ENCODE peak calls at places on chromosomes 5 and 9, in ten cellular contexts. X is heart left ventricle, Y is HCT116, T is uterus, C is A549, E is tibial nerve, G is ovary, A is breast epithelium, Q is body of pancreas, F is endothelial cell of umbilical vein. U is an unnamed sample.

GRCh38 chr5:44774279-44774880 is 34.4 kb upstream of the MRPS30 start:
- DNase-seq in E (no peak), F (peak; percentile 48), X (no peak), Q (peak; percentile 11), C (peak; percentile 49), Y (peak; percentile 38), G (no peak), T (no peak), A (no peak), U (no peak)

GRCh38 chr5:176178789-176179188 is 59.4 kb upstream of the SIMC1 start:
- DNase-seq in Q (no peak), T (no peak), X (no peak), C (peak; percentile 14), G (no peak), F (no peak), Y (no peak), A (no peak), E (no peak), U (no peak)

GRCh38 chr9:1009101-1009707 is 32.7 kb downstream of the DMRT3 start:
- DNase-seq in A (peak; percentile 69), Q (peak; percentile 86), Y (peak; percentile 51), E (peak; percentile 86), X (peak; percentile 74), C (peak; percentile 76), F (peak; percentile 69), T (peak; percentile 66), G (peak; percentile 66), U (peak; percentile 61)

GRCh38 chr9:21160178-21160577 is 6.3 kb downstream of the IFNA21 start:
- DNase-seq in Y (no peak), F (peak; percentile 18), Q (no peak), X (no peak), G (no peak), A (no peak), C (no peak), T (no peak), E (no peak), U (no peak)

GRCh38 chr5:58040044-58040443 is 419.8 kb downstream of the PLK2 start:
- DNase-seq in C (no peak), X (no peak), G (no peak), A (no peak), F (peak; percentile 0), Q (no peak), T (no peak), Y (no peak), E (no peak), U (no peak)

GRCh38 chr5:138444774-138445546 is 6.1 kb downstream of the REEP2 start:
- DNase-seq in Q (no peak), X (no peak), Y (no peak), F (no peak), E (no peak), T (no peak), C (no peak), G (no peak), A (no peak), U (no peak)

GRCh38 chr9:91101598-91102168 is 260.0 kb downstream of the AUH start:
- DNase-seq in E (no peak), Q (no peak), T (no peak), F (no peak), Y (no peak), G (no peak), C (no peak), A (peak; percentile 24), X (no peak), U (no peak)

GRCh38 chr5:56686337-56687198 is 128.8 kb upstream of the MAP3K1 start:
- DNase-seq in C (no peak), A (no peak), G (no peak), T (no peak), E (no peak), Q (no peak), F (no peak), X (no peak), Y (no peak), U (no peak)

GRCh38 chr5:17343675-17344074 is 126.2 kb downstream of the BASP1 start:
- DNase-seq in C (peak; percentile 92), A (no peak), T (no peak), G (no peak), Q (no peak), F (peak; percentile 91), Y (peak; percentile 2), X (no peak), E (no peak), U (peak; percentile 60)

GRCh38 chr5:151706906-151707305 is 20.2 kb upstream of the SPARC start:
- DNase-seq in Y (no peak), C (peak; percentile 36), Q (no peak), E (no peak), F (no peak), T (no peak), X (no peak), G (no peak), A (no peak), U (no peak)

GRCh38 chr9:84621811-84622210 is 47.7 kb upstream of the NTRK2 start:
- DNase-seq in Y (no peak), Q (no peak), G (no peak), T (no peak), X (no peak), F (no peak), A (no peak), E (no peak), C (no peak), U (no peak)

GRCh38 chr9:93568169-93568568 is 8.2 kb upstream of the PHF2 start:
- DNase-seq in Y (no peak), X (no peak), Q (no peak), G (no peak), C (no peak), T (no peak), F (no peak), A (no peak), E (no peak), U (no peak)

DNA sequence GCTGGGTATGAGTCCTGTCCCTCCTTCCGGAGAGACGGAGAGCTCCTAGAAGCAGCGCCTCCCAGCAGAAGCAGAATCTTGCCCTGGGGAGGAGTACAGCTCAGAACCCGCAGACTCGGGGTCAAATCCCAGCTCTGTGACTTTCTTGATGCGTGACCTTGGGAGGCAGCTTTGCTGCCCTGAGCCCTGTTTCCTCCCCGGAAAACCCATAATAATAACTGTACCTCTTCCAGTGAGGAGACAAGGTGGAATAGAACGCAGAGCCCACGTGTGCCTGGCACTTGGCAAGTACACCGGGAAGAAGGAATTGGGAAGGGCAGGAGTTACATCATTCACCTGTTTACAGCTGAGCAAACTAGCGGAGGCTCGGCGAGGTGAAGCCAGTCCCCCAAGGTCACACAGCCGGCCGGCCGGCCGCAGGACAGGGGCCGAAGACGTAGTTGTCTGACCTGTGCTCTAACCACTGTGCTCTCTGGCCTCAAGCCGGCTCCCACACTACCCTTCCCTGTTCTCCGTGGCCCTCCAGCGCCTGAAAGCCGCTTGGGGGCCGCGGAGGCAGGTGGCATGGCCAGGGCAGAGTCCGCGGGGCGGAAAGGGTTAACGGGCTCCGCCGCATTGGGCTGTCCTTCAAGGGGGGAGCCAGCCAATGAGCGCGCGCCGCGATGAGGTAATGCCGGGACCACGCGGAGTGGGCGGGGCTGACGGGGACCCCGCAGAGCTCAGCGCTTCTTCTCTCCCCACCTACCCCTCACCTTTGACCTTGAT is 125.3 kb downstream of the C9orf50 start:
- DNase-seq in X (peak; percentile 97), T (peak; percentile 95), C (peak; percentile 97), Q (peak; percentile 96), G (peak; percentile 98), Y (peak; percentile 82), E (peak; percentile 94), A (peak; percentile 92), F (peak; percentile 85), U (peak; percentile 75)
- TF ChIP-seq POLR2A in X (peak; percentile 51), T (peak; percentile 39), C (no peak), Q (no peak), G (no peak), Y (no peak), E (peak; percentile 49), A (peak; percentile 11), F (no peak), U (no peak)

DNA sequence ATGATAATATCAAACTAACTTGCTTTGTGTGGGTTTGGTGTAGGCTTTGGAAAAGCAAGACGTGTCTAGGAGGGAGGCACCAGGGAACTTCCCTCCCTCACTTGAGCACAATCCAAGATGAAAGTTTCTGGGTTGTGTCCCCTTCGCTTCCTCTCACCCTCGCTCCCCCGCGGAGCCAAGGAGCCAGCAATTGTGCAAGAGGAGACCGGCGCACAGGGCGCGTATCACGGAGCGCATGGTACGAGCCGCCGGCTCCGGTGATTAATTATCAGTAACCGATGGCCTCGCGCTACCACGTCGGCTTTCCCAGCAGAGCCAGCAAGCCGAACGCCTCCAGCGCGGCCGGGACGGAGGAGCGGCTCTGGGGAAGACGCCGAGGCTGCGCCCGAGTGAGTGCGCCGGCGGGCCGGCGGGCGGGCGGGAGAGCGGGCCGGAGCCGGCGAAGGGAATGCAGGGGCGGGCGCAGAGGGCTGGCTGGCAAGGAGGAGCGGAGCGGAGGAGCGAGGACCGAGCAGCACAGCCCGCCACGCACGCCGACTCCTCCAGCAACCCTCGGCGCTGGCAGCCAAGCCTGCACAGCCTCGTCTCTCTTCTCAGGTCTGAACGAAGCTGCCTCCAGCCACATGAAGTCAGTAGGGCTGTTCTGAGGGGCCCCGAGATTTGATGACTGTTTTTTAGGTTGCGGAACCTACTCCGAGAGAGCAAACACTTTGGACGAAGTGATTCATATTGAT is 143.6 kb downstream of the BNC2 start:
- DNase-seq in Y (no peak), T (peak; percentile 88), G (peak; percentile 83), C (peak; percentile 84), X (peak; percentile 66), Q (peak; percentile 54), F (peak; percentile 84), E (peak; percentile 79), A (peak; percentile 30), U (peak; percentile 37)
- TF ChIP-seq POLR2A in Y (no peak), T (no peak), G (peak; percentile 70), C (peak; percentile 35), X (peak; percentile 34), Q (no peak), F (peak; percentile 62), E (peak; percentile 50), A (no peak), U (no peak)

DNA sequence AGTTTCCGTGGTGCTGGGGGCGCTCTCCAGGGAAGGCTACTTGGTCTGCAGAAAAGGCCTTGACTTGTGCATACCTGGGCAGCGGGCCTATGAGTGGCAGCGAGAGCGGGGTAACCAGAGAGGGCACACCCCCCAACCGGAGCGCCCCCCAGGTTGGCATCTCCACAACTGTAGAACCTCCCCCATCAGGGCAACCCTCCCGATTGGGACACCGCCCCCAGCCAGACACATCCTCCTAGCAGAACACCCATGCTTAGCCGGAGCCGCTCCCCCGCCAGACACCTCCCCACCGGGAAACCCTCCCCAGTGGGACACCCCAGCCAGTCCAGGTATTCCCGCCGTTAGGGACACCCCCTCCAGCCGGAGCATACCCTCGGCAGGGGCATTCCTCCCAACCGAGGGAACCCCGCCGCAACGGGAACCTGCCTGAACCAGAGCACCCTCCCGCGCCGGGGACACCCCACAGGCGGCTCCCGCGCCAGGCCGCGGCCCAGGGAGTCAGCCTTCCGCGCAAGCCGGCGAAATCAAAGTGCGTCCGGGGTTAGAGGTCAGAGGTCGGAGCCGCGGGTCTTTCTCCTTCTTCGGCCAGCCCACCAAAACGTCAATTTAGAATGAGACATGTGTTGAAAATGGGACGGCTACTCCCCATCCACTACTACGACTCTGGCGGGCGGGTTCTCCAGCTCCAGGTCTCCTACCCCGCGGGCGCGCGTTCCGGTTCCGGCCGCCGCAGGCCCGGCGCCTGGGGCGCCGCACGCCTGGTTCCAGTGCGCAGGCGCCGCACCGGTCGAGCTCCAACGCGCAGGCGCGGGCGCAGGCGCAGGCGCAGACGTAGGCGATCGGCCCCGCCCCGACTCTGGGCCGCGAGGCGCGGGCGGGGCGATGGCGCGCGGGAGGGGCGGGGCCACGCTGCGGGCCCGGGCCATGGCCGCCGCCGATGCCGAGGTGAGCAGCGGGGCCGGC is at the start of gene EHMT1:
- DNase-seq in X (peak; percentile 89), E (peak; percentile 60), F (peak; percentile 83), Y (peak; percentile 50), A (peak; percentile 69), T (peak; percentile 79), C (peak; percentile 84), G (peak; percentile 95), Q (peak; percentile 88), U (peak; percentile 96)
- TF ChIP-seq POLR2A in X (peak; percentile 58), E (peak; percentile 69), F (peak; percentile 88), Y (peak; percentile 55), A (no peak), T (peak; percentile 42), C (peak; percentile 39), G (peak; percentile 48), Q (peak; percentile 69), U (peak; percentile 24)

GRCh38 chr5:177425801-177426565 is 493 bp upstream of the GRK6 start:
- DNase-seq in X (peak; percentile 100), A (peak; percentile 100), F (peak; percentile 100), Q (peak; percentile 100), E (peak; percentile 100), G (peak; percentile 99), Y (peak; percentile 100), C (peak; percentile 100), T (peak; percentile 100), U (peak; percentile 99)
- TF ChIP-seq POLR2A in X (peak; percentile 86), A (peak; percentile 56), F (peak; percentile 56), Q (peak; percentile 85), E (peak; percentile 78), G (peak; percentile 71), Y (peak; percentile 42), C (no peak), T (peak; percentile 78), U (peak; percentile 65)